ENCODE peak calls at places on chromosomes 1 and 21, in eight cellular contexts. D is WTC11; W is CD8-positive, alpha-beta T cell; P is activated B cell treated with CpG ODN at 0.5 μM for 24 hours; Z is RWPE1; B is PC-3; N is transverse colon; T is nephron progenitor cell. H is an unnamed sample.

GRCh38 chr21:42239973-42240372 is 21.0 kb downstream of the ABCG1 start:
- DNase-seq in D (no peak), W (no peak), P (no peak), Z (no peak), B (no peak), N (no peak), T (no peak), H (no peak)

GRCh38 chr1:27879374-27880082 is 7.2 kb downstream of the THEMIS2 start:
- DNase-seq in D (no peak), W (no peak), P (no peak), Z (no peak), B (no peak), N (no peak), T (no peak), H (no peak)

GRCh38 chr1:27668808-27669723 is 2.9 kb downstream of the IFI6 start:
- DNase-seq in D (peak), W (peak), P (peak), Z (peak), B (peak), N (peak), T (peak), H (peak)

GRCh38 chr1:229572286-229572685 is 13.8 kb upstream of the ABCB10 start:
- DNase-seq in D (no peak), W (no peak), P (no peak), Z (no peak), B (no peak), N (no peak), T (no peak), H (no peak)

GRCh38 chr1:234920843-234921140 is 207.8 kb downstream of the TOMM20 start:
- DNase-seq in D (no peak), W (no peak), P (no peak), Z (no peak), B (no peak), N (no peak), T (no peak), H (no peak)

GRCh38 chr1:44672956-44673674 is 1.2 kb downstream of the TMEM53 start:
- DNase-seq in D (no peak), W (no peak), P (no peak), Z (no peak), B (no peak), N (no peak), T (no peak), H (no peak)

GRCh38 chr1:84442256-84442655 is 36.8 kb upstream of the RPF1 start:
- DNase-seq in D (no peak), W (no peak), P (no peak), Z (peak), B (peak), N (no peak), T (no peak), H (peak)

GRCh38 chr21:43280949-43281633 is 112.3 kb downstream of the CRYAA start:
- DNase-seq in D (no peak), W (no peak), P (no peak), Z (no peak), B (no peak), N (no peak), T (no peak), H (no peak)

GRCh38 chr1:62234709-62235108 is 40.1 kb downstream of the L1TD1 start:
- DNase-seq in D (no peak), W (no peak), P (no peak), Z (no peak), B (peak), N (no peak), T (no peak), H (peak)

GRCh38 chr1:41673806-41674205 is 189.3 kb upstream of the EDN2 start:
- DNase-seq in D (no peak), W (peak), P (peak), Z (no peak), B (no peak), N (no peak), T (no peak), H (no peak)

GRCh38 chr1:111542187-111542586 is 38.8 kb upstream of the ADORA3 start:
- DNase-seq in D (no peak), W (no peak), P (no peak), Z (peak), B (no peak), N (no peak), T (no peak), H (no peak)

GRCh38 chr1:151011154-151011850 is 3.1 kb downstream of the PRUNE1 start:
- DNase-seq in D (no peak), W (no peak), P (no peak), Z (no peak), B (no peak), N (no peak), T (no peak), H (no peak)

GRCh38 chr1:151010346-151010726 is 2.1 kb downstream of the PRUNE1 start:
- DNase-seq in D (no peak), W (no peak), P (no peak), Z (no peak), B (no peak), N (no peak), T (no peak), H (no peak)

GRCh38 chr1:151009674-151010345 is 1.6 kb downstream of the PRUNE1 start:
- DNase-seq in D (no peak), W (no peak), P (no peak), Z (no peak), B (no peak), N (no peak), T (no peak), H (no peak)

GRCh38 chr1:151012684-151013471 is 4.6 kb downstream of the PRUNE1 start:
- DNase-seq in D (no peak), W (no peak), P (no peak), Z (no peak), B (no peak), N (peak), T (no peak), H (no peak)

DNA sequence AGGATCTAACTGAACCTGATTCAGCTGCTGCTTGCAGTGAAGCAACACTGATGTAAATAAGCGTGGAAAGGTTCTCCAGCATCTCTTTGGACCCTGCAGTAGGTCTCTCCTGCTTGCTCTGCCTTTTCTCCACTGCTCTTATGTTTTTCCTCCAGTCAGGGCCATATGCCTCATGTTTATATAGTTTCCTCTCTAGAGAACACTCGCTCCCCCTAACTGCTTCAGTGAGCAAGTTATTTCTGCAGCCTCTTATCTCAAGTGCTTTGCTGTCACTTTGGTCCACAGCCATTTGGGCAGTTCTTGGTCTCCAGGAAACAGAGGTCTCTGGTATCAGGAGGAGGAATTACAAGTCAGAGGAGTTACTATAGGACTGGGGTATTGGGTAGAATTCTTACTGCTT is 5.3 kb downstream of the PRUNE1 start:
- DNase-seq in D (no peak), W (no peak), P (no peak), Z (no peak), B (no peak), N (no peak), T (no peak), H (no peak)
- TF ChIP-seq CTCF in D (no peak), W (no peak), P (no peak), Z (no peak), B (no peak), N (no peak), T (no peak), H (no peak)

GRCh38 chr1:1061682-1062363 is 12.3 kb downstream of the RNF223 start:
- DNase-seq in D (no peak), W (no peak), P (no peak), Z (no peak), B (peak), N (no peak), T (no peak), H (no peak)

GRCh38 chr1:1058088-1058905 is 15.8 kb downstream of the RNF223 start:
- DNase-seq in D (no peak), W (no peak), P (no peak), Z (no peak), B (peak), N (no peak), T (no peak), H (no peak)

GRCh38 chr1:1060281-1061000 is 13.7 kb downstream of the RNF223 start:
- DNase-seq in D (no peak), W (no peak), P (no peak), Z (no peak), B (no peak), N (no peak), T (no peak), H (no peak)

GRCh38 chr1:1059494-1060280 is 14.4 kb downstream of the RNF223 start:
- DNase-seq in D (peak), W (peak), P (peak), Z (peak), B (peak), N (peak), T (peak), H (peak)

DNA sequence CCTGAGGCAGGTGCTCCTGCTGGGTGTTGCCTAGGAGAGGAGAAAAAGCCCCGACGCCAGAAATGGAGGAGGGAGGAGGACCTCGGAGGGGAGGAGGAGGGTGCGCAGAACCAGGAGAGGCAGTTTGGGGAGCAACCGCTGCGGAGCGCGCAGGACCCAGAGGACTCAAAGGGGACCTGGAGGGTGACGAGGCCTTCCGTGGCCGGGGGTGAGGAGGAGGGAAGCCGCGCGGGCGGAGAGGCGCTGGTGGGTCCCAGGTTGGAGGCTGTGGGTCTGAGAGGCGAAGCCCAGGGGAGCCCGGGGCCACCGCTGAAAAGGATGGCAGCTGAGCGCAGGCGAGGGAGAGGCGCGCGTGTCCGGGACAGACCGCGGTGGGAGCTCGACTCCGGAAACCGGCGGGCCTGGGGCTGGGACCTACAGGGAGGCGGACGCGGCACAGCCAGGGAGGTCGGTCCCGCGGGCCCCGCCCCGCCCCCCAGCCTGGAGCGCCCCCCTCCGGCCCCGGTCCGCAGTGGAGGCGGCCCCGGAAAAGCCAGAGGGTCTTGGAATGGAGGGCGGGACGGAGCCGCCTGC is 15.1 kb downstream of the RNF223 start:
- DNase-seq in D (no peak), W (peak), P (no peak), Z (no peak), B (peak), N (no peak), T (no peak), H (no peak)
- TF ChIP-seq CTCF in D (peak), W (no peak), P (no peak), Z (peak), B (peak), N (no peak), T (peak), H (peak)

GRCh38 chr1:64137569-64137936 is 65.9 kb upstream of the UBE2U start:
- DNase-seq in D (no peak), W (no peak), P (no peak), Z (no peak), B (no peak), N (no peak), T (no peak), H (no peak)
- TF ChIP-seq CTCF in D (no peak), W (no peak), P (no peak), Z (no peak), B (no peak), N (no peak), T (no peak), H (no peak)

DNA sequence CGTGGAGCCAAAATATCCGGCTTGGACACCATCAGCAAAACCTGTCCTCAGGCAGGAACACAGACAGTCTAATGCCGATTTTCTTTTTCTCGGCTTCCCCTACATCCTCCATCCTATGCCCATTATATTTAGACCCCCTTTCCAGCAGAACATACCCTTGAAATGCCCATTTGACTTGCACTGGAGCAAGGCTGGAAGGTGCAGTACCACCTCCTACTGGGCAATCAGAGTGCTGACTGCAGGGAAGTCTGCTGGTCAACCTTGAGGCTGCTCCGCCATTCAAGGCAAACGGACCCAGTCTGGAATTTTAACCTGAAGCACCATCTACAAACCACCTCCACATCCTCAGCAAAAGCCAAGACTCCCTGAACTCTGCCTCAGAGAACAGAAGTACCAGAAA is 79.5 kb downstream of the TIAM1 start:
- DNase-seq in D (no peak), W (no peak), P (no peak), Z (no peak), B (no peak), N (no peak), T (no peak), H (no peak)
- TF ChIP-seq CTCF in D (no peak), W (no peak), P (no peak), Z (no peak), B (peak), N (no peak), T (no peak), H (peak)

GRCh38 chr1:114956570-114956969 is 73.1 kb upstream of the TSHB start:
- DNase-seq in D (peak), W (no peak), P (no peak), Z (no peak), B (peak), N (no peak), T (no peak), H (peak)
- TF ChIP-seq CTCF in D (peak), W (no peak), P (no peak), Z (no peak), B (peak), N (no peak), T (peak), H (no peak)

GRCh38 chr1:241733899-241734298 is 81.8 kb downstream of the WDR64 start:
- DNase-seq in D (no peak), W (no peak), P (no peak), Z (no peak), B (no peak), N (no peak), T (no peak), H (no peak)

GRCh38 chr1:241734533-241734932 is 82.5 kb downstream of the WDR64 start:
- DNase-seq in D (no peak), W (no peak), P (no peak), Z (no peak), B (no peak), N (no peak), T (no peak), H (no peak)

GRCh38 chr1:241738710-241739109 is 86.6 kb downstream of the WDR64 start:
- DNase-seq in D (no peak), W (no peak), P (no peak), Z (no peak), B (no peak), N (no peak), T (no peak), H (no peak)

GRCh38 chr1:241738284-241738683 is 86.2 kb downstream of the WDR64 start:
- DNase-seq in D (no peak), W (no peak), P (no peak), Z (no peak), B (no peak), N (no peak), T (no peak), H (no peak)

GRCh38 chr1:241736387-241736786 is 84.3 kb downstream of the WDR64 start:
- DNase-seq in D (no peak), W (no peak), P (no peak), Z (no peak), B (no peak), N (no peak), T (no peak), H (no peak)
- TF ChIP-seq CTCF in D (no peak), W (no peak), P (no peak), Z (no peak), B (no peak), N (no peak), T (no peak), H (no peak)

GRCh38 chr1:117796226-117796625 is 133.2 kb downstream of the GDAP2 start:
- DNase-seq in D (no peak), W (no peak), P (no peak), Z (no peak), B (peak), N (no peak), T (no peak), H (no peak)

GRCh38 chr1:117793396-117793795 is 136.0 kb downstream of the GDAP2 start:
- DNase-seq in D (no peak), W (no peak), P (no peak), Z (no peak), B (no peak), N (no peak), T (no peak), H (no peak)

GRCh38 chr1:117794073-117794472 is 135.3 kb downstream of the GDAP2 start:
- DNase-seq in D (no peak), W (no peak), P (no peak), Z (no peak), B (no peak), N (no peak), T (no peak), H (no peak)

GRCh38 chr1:117795792-117796191 is 133.6 kb downstream of the GDAP2 start:
- DNase-seq in D (no peak), W (no peak), P (no peak), Z (no peak), B (no peak), N (no peak), T (no peak), H (no peak)

DNA sequence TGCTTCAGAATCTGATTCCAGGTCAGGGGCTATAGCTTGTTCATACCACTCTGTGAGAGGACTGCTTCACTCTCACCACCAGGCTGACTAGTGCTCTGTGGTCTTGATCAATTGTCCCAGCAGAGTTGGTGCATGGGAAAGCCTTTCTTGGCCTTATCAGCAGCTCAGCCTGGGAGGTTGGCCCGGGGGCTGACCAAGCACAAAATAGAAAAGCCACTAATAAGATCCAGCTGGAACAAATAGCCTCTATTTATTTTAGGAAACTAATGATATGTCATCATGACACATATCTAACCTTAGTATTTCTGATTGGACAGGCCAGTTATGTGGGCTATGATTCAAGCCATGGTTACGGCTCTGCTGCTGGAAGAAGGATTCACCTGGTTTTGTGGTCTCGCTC is 134.2 kb downstream of the GDAP2 start:
- DNase-seq in D (no peak), W (no peak), P (no peak), Z (peak), B (peak), N (no peak), T (no peak), H (peak)
- TF ChIP-seq CTCF in D (no peak), W (no peak), P (no peak), Z (no peak), B (peak), N (no peak), T (no peak), H (no peak)

H was measured in MCF 10A.